ENCODE peak calls at places on chromosome 4, in eight cellular contexts. G is astrocyte of the spinal cord, H is WERI-Rb-1, K is GM12865, X is progenitor cell of endocrine pancreas, E is GM13976, L is DND-41, V is fibroblast of mammary gland. Q is an unnamed sample.

GRCh38 chr4:138672393-138672976 is 343.1 kb upstream of the NOCT start:
- DNase-seq in G (no peak), X (no peak), E (peak; percentile 33), V (no peak), L (no peak), H (no peak), K (peak; percentile 60), Q (no peak)

GRCh38 chr4:83454626-83455025 is 997 bp downstream of the HELQ start:
- DNase-seq in X (no peak), E (no peak), K (no peak), H (no peak), V (peak; percentile 17), G (peak; percentile 32), L (no peak), Q (peak; percentile 35)

GRCh38 chr4:106238819-106239420 is 77.1 kb downstream of the TBCK start:
- DNase-seq in H (peak; percentile 31), K (peak; percentile 34), V (peak; percentile 49), G (peak; percentile 49), X (no peak), E (no peak), L (peak; percentile 12), Q (peak; percentile 25)

GRCh38 chr4:4583606-4584005 is 41.8 kb upstream of the STX18 start:
- DNase-seq in X (no peak), H (no peak), V (no peak), L (no peak), E (no peak), G (no peak), K (no peak), Q (no peak)

GRCh38 chr4:186881521-186882220 is 158.0 kb upstream of the FAT1 start:
- DNase-seq in V (peak; percentile 67), G (peak; percentile 85), E (no peak), K (no peak), L (no peak), H (no peak), X (no peak), Q (peak; percentile 61)

GRCh38 chr4:5165419-5166369 is 114.4 kb downstream of the STK32B start:
- DNase-seq in H (peak; percentile 93), G (peak; percentile 62), L (no peak), E (no peak), V (no peak), X (no peak), K (no peak), Q (peak; percentile 53)

GRCh38 chr4:134276476-134276875 is 74.9 kb upstream of the PABPC4L start:
- DNase-seq in L (no peak), K (no peak), H (no peak), V (no peak), X (no peak), G (no peak), E (no peak), Q (peak; percentile 25)

GRCh38 chr4:3485011-3485881 is 22.1 kb downstream of the DOK7 start:
- DNase-seq in G (no peak), L (no peak), K (peak; percentile 32), H (no peak), V (no peak), E (peak; percentile 71), X (no peak), Q (no peak)

GRCh38 chr4:6783111-6783981 is 819 bp downstream of the KIAA0232 start:
- DNase-seq in L (peak; percentile 91), G (peak; percentile 86), V (peak; percentile 68), X (peak; percentile 87), E (peak; percentile 97), K (peak; percentile 89), H (peak; percentile 93), Q (peak; percentile 93)

GRCh38 chr4:7155611-7156071 is 36.7 kb upstream of the SORCS2 start:
- DNase-seq in K (no peak), H (no peak), E (no peak), V (peak; percentile 56), G (no peak), L (no peak), X (no peak), Q (peak; percentile 33)

GRCh38 chr4:102638621-102639020 is 122.1 kb downstream of the MANBA start:
- DNase-seq in H (no peak), L (no peak), G (no peak), X (no peak), E (no peak), K (no peak), V (no peak), Q (no peak)

GRCh38 chr4:154065368-154065767 is 276.5 kb upstream of the SFRP2 start:
- DNase-seq in K (no peak), L (no peak), V (no peak), H (no peak), X (no peak), E (no peak), G (no peak), Q (no peak)

GRCh38 chr4:116486401-116486800 is 599.0 kb downstream of the TRAM1L1 start:
- DNase-seq in X (no peak), E (no peak), K (no peak), H (no peak), L (no peak), G (no peak), V (no peak), Q (no peak)

GRCh38 chr4:44493924-44494323 is 45.3 kb upstream of the KCTD8 start:
- DNase-seq in X (no peak), E (peak; percentile 7), G (peak; percentile 12), H (peak; percentile 11), V (peak; percentile 14), K (peak; percentile 16), L (no peak), Q (peak; percentile 2)

GRCh38 chr4:42151568-42152506 is 618 bp downstream of the BEND4 start:
- DNase-seq in E (peak; percentile 89), K (peak; percentile 53), L (no peak), H (peak; percentile 91), X (peak; percentile 31), G (no peak), V (no peak), Q (no peak)

GRCh38 chr4:52984469-52984868 is 122.4 kb downstream of the RASL11B start:
- DNase-seq in E (no peak), L (no peak), G (no peak), X (no peak), H (no peak), K (no peak), V (peak; percentile 65), Q (peak; percentile 56)

GRCh38 chr4:175394213-175394612 is 417.9 kb downstream of the GPM6A start:
- DNase-seq in L (no peak), E (no peak), K (no peak), G (no peak), V (no peak), H (no peak), X (no peak), Q (no peak)

GRCh38 chr4:139734201-139734874 is 68.7 kb downstream of the MGST2 start:
- DNase-seq in K (no peak), E (no peak), L (no peak), G (peak; percentile 50), X (no peak), H (no peak), V (peak; percentile 83), Q (peak; percentile 84)

GRCh38 chr4:163161536-163162205 is 5.0 kb downstream of the NAF1 start:
- DNase-seq in E (no peak), L (no peak), V (peak; percentile 91), H (no peak), K (no peak), G (peak; percentile 82), X (no peak), Q (peak; percentile 42)

GRCh38 chr4:164931551-164932324 is 45.7 kb downstream of the TRIM61 start:
- DNase-seq in V (peak; percentile 6), G (no peak), X (no peak), L (no peak), K (no peak), E (no peak), H (no peak), Q (no peak)

DNA sequence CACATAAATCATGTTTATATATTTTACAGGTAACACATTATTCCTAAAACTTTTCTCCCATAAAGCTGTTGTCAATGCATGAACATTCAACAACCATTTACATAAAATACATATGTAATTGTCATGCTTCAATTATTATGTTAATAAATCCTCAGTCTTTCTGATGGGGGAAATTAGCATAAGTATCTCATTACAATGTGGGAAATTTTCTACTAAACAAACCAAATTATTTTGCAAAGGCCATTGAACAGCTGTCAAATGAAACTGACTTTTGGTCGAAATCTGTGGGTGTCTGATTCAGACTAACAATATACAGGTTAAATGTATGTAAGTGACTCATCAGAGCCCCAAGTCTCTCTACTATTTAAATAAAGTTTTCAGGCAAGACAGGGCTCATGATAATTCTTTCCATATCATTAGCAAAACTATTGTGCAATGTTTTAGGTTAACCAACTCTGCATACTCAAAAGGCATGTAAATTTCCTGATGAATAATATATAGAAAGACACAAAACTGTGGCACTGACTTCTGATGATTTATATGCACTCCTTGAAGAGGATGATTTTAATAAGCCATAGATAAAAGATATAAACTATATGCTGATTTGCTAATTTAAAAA is 795.3 kb upstream of the AADAT start:
- DNase-seq in E (no peak), X (no peak), V (peak; percentile 0), L (no peak), H (no peak), G (no peak), K (no peak), Q (no peak)
- TF ChIP-seq CTCF in E (no peak), X (no peak), V (no peak), L (no peak), H (no peak), G (no peak), K (no peak), Q (no peak)

GRCh38 chr4:24551492-24552330 is 32.6 kb downstream of the DHX15 start:
- DNase-seq in H (no peak), E (no peak), G (no peak), X (no peak), L (no peak), K (no peak), V (peak; percentile 24), Q (peak; percentile 94)
- TF ChIP-seq CTCF in H (no peak), E (no peak), G (peak; percentile 30), X (peak; percentile 56), L (peak; percentile 39), K (no peak), V (peak; percentile 39), Q (peak; percentile 32)

DNA sequence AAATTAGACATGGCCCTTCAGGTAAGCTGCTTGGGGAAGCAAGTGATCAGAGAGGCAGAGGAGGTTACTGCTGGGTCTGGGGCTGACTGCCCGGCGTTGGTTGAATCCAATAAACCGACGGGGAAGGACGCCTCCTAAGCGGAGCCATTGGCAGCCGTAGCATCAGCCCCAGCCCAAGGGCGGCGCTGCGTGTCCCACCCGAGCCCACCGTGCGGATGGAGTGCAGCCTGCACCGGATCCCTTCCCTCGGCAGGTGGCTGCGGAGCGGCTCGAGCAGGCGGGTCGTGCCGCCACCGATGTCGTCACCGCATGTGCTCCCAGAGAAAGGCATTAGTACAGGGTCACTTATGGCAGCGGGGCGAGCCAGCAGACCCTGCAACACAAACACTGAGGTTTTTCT is 82.1 kb downstream of the ALPK1 start:
- DNase-seq in K (no peak), X (peak; percentile 70), V (no peak), G (no peak), H (no peak), E (no peak), L (no peak), Q (no peak)
- TF ChIP-seq CTCF in K (no peak), X (peak; percentile 65), V (no peak), G (no peak), H (no peak), E (no peak), L (no peak), Q (no peak)

DNA sequence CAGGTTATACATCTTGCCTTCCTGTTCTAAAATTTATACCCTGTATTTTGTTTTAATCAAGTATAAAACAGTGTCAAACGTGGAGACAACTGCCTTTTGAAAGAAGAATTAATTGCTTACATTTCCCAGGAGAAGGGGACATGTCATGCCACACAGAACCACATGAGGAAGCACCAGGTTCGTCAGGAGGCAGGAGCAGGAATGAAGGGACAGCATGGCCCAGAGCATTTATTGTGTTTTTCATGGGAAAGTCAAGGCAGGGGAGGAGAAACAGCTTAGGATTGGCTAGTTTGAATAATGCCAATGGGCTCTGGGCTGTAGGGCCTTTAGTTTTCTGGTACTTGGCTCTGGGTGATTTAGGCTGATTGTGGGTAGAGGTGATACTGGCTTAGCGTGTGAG is 203.7 kb downstream of the CFAP299 start:
- DNase-seq in V (no peak), X (no peak), K (no peak), L (no peak), G (no peak), E (no peak), H (no peak), Q (no peak)
- TF ChIP-seq CTCF in V (no peak), X (no peak), K (no peak), L (no peak), G (no peak), E (no peak), H (no peak), Q (no peak)

Q was measured in fibroblast of villous mesenchyme.